ENCODE peak calls at places on chromosome 7, in five cellular contexts. D, Q, C, W and X are unnamed samples. For H3K4me1, the result is how much of the 10 kb centered on the place peaks cover.

GRCh38 chr7:129909669-129910068 is 43.1 kb downstream of the UBE2H start:
- DNase-seq in Q (no peak), W (no peak), D (no peak), C (no peak), X (no peak)

GRCh38 chr7:117205856-117206255 is 117.0 kb downstream of the WNT2 start:
- DNase-seq in C (no peak), Q (no peak), W (no peak), D (no peak), X (no peak)

GRCh38 chr7:38185395-38185920 is 7.4 kb downstream of the STARD3NL start:
- DNase-seq in Q (no peak), D (no peak), C (no peak), W (no peak), X (no peak)

GRCh38 chr7:101378808-101379207 is 16.1 kb downstream of the COL26A1 start:
- DNase-seq in D (no peak), Q (no peak), C (peak), W (no peak), X (no peak)

GRCh38 chr7:2687881-2688318 is at the start of gene AMZ1:
- DNase-seq in C (no peak), Q (no peak), W (no peak), D (no peak), X (no peak)

GRCh38 chr7:44633254-44634186 is 27.1 kb downstream of the OGDH start:
- DNase-seq in D (peak), W (peak), Q (peak), C (no peak), X (peak)

GRCh38 chr7:117808273-117808868 is 64.9 kb downstream of the CTTNBP2 start:
- DNase-seq in W (no peak), D (no peak), C (no peak), Q (peak), X (no peak)

GRCh38 chr7:13467111-13467547 is 522.3 kb downstream of the ETV1 start:
- DNase-seq in Q (no peak), W (no peak), D (no peak), C (no peak), X (no peak)

GRCh38 chr7:130379551-130380120 is 658 bp upstream of the CPA1 start:
- DNase-seq in Q (no peak), C (no peak), W (no peak), D (no peak), X (no peak)

GRCh38 chr7:68785036-68785435 is 813.2 kb upstream of the AUTS2 start:
- DNase-seq in C (no peak), D (no peak), W (no peak), Q (no peak), X (no peak)

GRCh38 chr7:30969604-30969970 is 5.8 kb downstream of the GHRHR start:
- DNase-seq in C (no peak), D (no peak), W (no peak), Q (no peak), X (peak)

GRCh38 chr7:130481898-130482297 is 10.0 kb upstream of the MEST start:
- DNase-seq in W (no peak), C (no peak), Q (peak), D (no peak), X (no peak)

GRCh38 chr7:150939052-150939810 is 38.9 kb downstream of the KCNH2 start:
- DNase-seq in D (peak), C (no peak), Q (no peak), W (no peak), X (peak)

GRCh38 chr7:46480619-46481018 is 559.5 kb upstream of the IGFBP3 start:
- DNase-seq in C (no peak), W (no peak), D (no peak), Q (no peak), X (no peak)
- H3K27ac ChIP-seq in C (no peak), W (no peak), D (no peak), Q (no peak), X (no peak)

DNA sequence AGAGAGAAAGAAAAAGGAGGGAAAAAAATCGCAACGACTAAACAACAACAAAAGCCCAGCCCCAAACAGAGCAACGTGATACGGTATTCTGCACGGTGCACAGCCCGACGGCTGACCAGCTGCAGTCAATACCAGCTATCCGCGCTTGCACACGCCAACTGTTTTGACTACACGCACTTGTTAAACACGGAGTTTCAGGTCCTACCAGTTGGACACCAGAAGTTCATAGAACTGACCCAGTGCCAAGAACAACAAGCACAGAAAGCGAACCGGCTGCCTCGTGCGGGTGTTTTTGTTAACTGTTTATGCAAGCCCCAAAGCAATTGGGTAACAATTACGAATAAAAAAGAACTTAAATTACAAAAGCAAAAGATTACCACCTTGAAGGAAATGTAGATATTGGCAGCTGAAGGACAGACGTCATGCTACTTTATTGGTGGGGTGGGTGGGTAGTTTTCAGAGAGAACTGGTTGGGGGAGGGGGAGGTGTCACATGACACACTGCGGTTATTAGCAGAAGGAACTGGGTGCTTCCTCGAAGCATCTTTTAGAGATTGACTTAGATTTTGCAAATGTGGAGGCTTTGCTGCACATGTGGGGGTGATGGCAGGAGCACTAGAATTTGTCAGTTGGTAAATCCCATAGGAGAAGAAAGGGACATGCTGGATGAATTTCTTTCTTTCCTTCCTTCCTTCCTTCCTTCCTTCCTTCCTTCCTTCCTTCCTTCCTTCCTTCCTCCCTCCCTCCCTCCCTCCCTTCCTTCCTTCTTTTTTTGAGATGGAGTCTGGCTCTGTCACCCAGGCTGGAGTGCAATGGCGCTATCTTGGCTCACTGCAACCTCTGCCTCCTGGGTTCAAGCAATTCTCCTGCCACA is 110.6 kb upstream of the EFCAB10 start:
- DNase-seq in C (peak), D (peak), Q (peak), W (no peak), X (peak)
- TF ChIP-seq POLR2AphosphoS5 in C (peak), D (no peak), Q (peak), W (no peak), X (peak)

DNA sequence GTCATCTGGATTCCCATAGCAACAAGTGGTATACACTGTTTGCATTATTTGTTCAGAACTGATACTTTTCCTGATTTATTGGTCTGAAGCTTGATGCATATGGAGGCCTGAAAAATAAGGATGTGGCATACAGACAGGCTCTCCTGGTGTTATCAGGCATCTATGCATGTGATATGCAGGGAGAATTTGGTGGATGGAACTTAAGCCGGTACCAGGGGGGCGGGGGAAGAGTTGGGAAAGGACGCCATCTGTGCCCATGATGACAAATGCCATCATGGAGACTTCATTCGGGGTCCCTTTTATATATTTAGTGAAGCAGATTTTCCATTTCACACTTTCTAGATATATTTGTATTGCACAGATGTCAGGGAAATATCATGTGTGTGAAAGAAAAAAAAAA is 5.4 kb downstream of the HECW1 start:
- DNase-seq in W (no peak), D (no peak), Q (no peak), C (no peak), X (no peak)
- H3K4me1 ChIP-seq in W (under half), D (under half), Q (under half), C (under half), X (under half)

DNA sequence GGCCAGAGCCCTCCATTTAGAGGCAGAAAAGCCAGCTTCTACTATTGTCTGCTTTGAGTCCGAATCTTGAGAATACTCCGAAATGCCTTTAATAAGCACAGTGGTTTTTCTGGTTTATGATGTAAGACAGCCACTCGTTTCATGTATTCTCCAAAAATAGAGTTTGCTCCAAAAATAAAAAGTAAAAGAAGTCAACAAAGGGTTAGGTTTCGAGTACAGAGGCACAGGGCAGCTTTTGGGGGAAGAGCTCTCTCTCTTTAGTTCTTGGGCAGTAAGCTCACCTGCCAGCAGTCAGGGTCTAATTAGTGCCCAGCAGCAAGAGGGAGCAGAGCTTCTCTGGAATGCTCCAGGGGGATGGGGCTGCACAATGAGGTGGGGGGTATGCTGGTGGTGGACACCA is 20.2 kb downstream of the CREB3L2 start:
- DNase-seq in D (no peak), W (peak), Q (no peak), C (no peak), X (no peak)
- H3K27ac ChIP-seq in D (no peak), W (peak), Q (peak), C (no peak), X (peak)